ENCODE peak calls at places on chromosomes 16 and 17, in eight cellular contexts. E, U, W, N, M, T, O and F are unnamed samples.

GRCh38 chr16:89115216-89115949 is 21.7 kb downstream of the ACSF3 start:
- DNase-seq in T (peak), O (no peak), U (peak), N (peak), W (peak), M (peak), E (no peak), F (peak)

GRCh38 chr17:50806141-50806643 is 29.2 kb upstream of the WFIKKN2 start:
- DNase-seq in E (no peak), O (no peak), T (no peak), U (no peak), W (no peak), M (no peak), N (no peak), F (no peak)

GRCh38 chr17:42329025-42329976 is 41.0 kb downstream of the STAT5A start:
- DNase-seq in M (no peak), T (no peak), W (no peak), U (no peak), O (no peak), N (no peak), E (no peak), F (peak)

GRCh38 chr17:66829386-66829864 is 5.5 kb upstream of the CACNG5 start:
- DNase-seq in U (no peak), E (peak), M (no peak), O (peak), N (no peak), T (no peak), W (peak), F (peak)

GRCh38 chr16:56781565-56781964 is 51.6 kb downstream of the NUP93 start:
- DNase-seq in N (no peak), W (no peak), T (no peak), E (no peak), U (no peak), M (no peak), O (no peak), F (peak)

GRCh38 chr16:75497558-75497957 is 2.3 kb upstream of the CHST6 start:
- DNase-seq in E (no peak), W (no peak), U (no peak), T (no peak), O (no peak), N (no peak), M (no peak), F (no peak)

GRCh38 chr17:62700964-62701705 is 73.7 kb downstream of the MRC2 start:
- DNase-seq in O (no peak), W (no peak), M (no peak), N (no peak), U (no peak), E (no peak), T (no peak), F (no peak)

GRCh38 chr16:66344533-66345145 is 21.9 kb upstream of the CDH5 start:
- DNase-seq in N (no peak), M (no peak), E (no peak), O (no peak), U (no peak), W (peak), T (peak), F (peak)

GRCh38 chr16:89122322-89122831 is 28.7 kb downstream of the ACSF3 start:
- DNase-seq in W (peak), O (no peak), M (no peak), T (peak), E (no peak), N (no peak), U (no peak), F (no peak)

GRCh38 chr16:66359811-66360608 is 6.5 kb upstream of the CDH5 start:
- DNase-seq in U (no peak), O (no peak), W (no peak), E (no peak), N (no peak), T (no peak), M (peak), F (no peak)

GRCh38 chr16:27473101-27473900 is 71.3 kb downstream of the IL21R start:
- DNase-seq in N (no peak), W (no peak), O (no peak), E (no peak), M (no peak), T (no peak), U (no peak), F (no peak)

GRCh38 chr16:31874354-31875111 is 926 bp downstream of the ZNF267 start:
- DNase-seq in O (no peak), N (no peak), E (no peak), M (no peak), W (no peak), T (no peak), U (no peak), F (peak)

GRCh38 chr16:23009075-23009474 is 140.2 kb downstream of the USP31 start:
- DNase-seq in N (no peak), U (no peak), W (no peak), O (no peak), E (no peak), T (no peak), M (no peak), F (no peak)

GRCh38 chr17:7313028-7313889 is 1.9 kb downstream of the GPS2 start:
- DNase-seq in W (no peak), E (no peak), O (no peak), N (no peak), T (no peak), M (no peak), U (no peak), F (no peak)

GRCh38 chr16:79593074-79593531 is 7.4 kb downstream of the MAF start:
- DNase-seq in N (no peak), O (no peak), W (no peak), M (no peak), E (no peak), T (no peak), U (no peak), F (no peak)

GRCh38 chr16:30184430-30185140 is 1.2 kb downstream of the CORO1A start:
- DNase-seq in W (peak), T (peak), N (no peak), U (no peak), M (peak), E (no peak), O (peak), F (peak)

GRCh38 chr17:9363440-9364350 is 211.9 kb downstream of the STX8 start:
- DNase-seq in T (no peak), M (no peak), W (no peak), U (no peak), O (no peak), E (no peak), N (no peak), F (peak)

GRCh38 chr17:7825206-7825980 is 8.6 kb upstream of the KDM6B start:
- DNase-seq in W (no peak), T (no peak), N (no peak), U (no peak), E (no peak), O (no peak), M (no peak), F (peak)

GRCh38 chr16:56518435-56518834 is 1.4 kb downstream of the BBS2 start:
- DNase-seq in T (no peak), M (no peak), W (no peak), O (no peak), N (no peak), E (no peak), U (no peak), F (no peak)

GRCh38 chr16:79703066-79703465 is 102.5 kb upstream of the MAF start:
- DNase-seq in N (no peak), E (no peak), W (no peak), O (no peak), M (no peak), U (no peak), T (no peak), F (no peak)